ENCODE peak calls at places on chromosomes 7 and 10, in eight cellular contexts. O, R, F, J, H, E, D and G are unnamed samples.
A peak's percentile ranks its signal among the peaks of the same experiment; 100 is the strongest.

GRCh38 chr10:44391981-44392380 is 7.1 kb upstream of the CXCL12 start:
- DNase-seq in H (no peak), E (no peak), J (no peak), D (no peak), F (peak; percentile 2), O (no peak), R (no peak), G (peak; percentile 13)

GRCh38 chr7:132760873-132761272 is 184.6 kb upstream of the PLXNA4 start:
- DNase-seq in J (no peak), H (no peak), F (no peak), E (no peak), D (no peak), R (no peak), O (peak; percentile 57), G (no peak)

GRCh38 chr10:96044686-96045085 is 1.3 kb downstream of the CCNJ start:
- DNase-seq in D (no peak), R (no peak), H (no peak), F (no peak), O (peak; percentile 18), E (no peak), J (no peak), G (no peak)

GRCh38 chr10:59675812-59676211 is 33.8 kb downstream of the SLC16A9 start:
- DNase-seq in F (no peak), O (peak; percentile 61), J (no peak), D (no peak), H (no peak), E (peak; percentile 54), R (no peak), G (peak; percentile 89)

GRCh38 chr7:157392256-157393037 is 55.6 kb downstream of the DNAJB6 start:
- DNase-seq in J (no peak), H (no peak), D (no peak), O (no peak), F (no peak), R (no peak), E (no peak), G (no peak)

GRCh38 chr10:119501690-119502089 is 40.8 kb downstream of the RGS10 start:
- DNase-seq in J (no peak), D (no peak), O (no peak), F (no peak), E (no peak), H (no peak), R (no peak), G (no peak)

GRCh38 chr7:72493850-72494661 is 81.9 kb upstream of the CALN1 start:
- DNase-seq in O (peak; percentile 71), J (no peak), H (peak; percentile 62), D (peak; percentile 32), R (peak; percentile 24), E (peak; percentile 75), F (peak; percentile 56), G (peak; percentile 91)

GRCh38 chr7:131071786-131072504 is 255.7 kb upstream of the MKLN1 start:
- DNase-seq in O (no peak), J (peak; percentile 82), E (no peak), R (peak; percentile 30), H (peak; percentile 63), D (no peak), F (peak; percentile 87), G (no peak)

GRCh38 chr7:122339145-122339904 is 34.8 kb upstream of the FEZF1 start:
- DNase-seq in R (no peak), H (no peak), F (no peak), D (no peak), O (no peak), J (no peak), E (no peak), G (no peak)

GRCh38 chr10:8035641-8036520 is 18.6 kb upstream of the GATA3 start:
- DNase-seq in D (no peak), H (no peak), R (no peak), J (peak; percentile 60), O (peak; percentile 40), E (no peak), F (no peak), G (peak; percentile 65)

GRCh38 chr7:133560900-133561299 is 308.0 kb downstream of the EXOC4 start:
- DNase-seq in J (no peak), F (no peak), D (no peak), O (no peak), H (no peak), E (no peak), R (no peak), G (no peak)

GRCh38 chr7:130845581-130846085 is 111.6 kb upstream of the KLF14 start:
- DNase-seq in R (no peak), F (no peak), H (no peak), D (no peak), O (no peak), E (no peak), J (no peak), G (no peak)

GRCh38 chr7:2478387-2478760 is 2.2 kb upstream of the GRIFIN start:
- DNase-seq in R (peak; percentile 79), E (peak; percentile 24), H (peak; percentile 50), F (peak; percentile 75), J (peak; percentile 83), O (no peak), D (peak; percentile 68), G (peak; percentile 50)

GRCh38 chr10:90674927-90675326 is 182.9 kb downstream of the HTR7 start:
- DNase-seq in D (no peak), H (no peak), O (peak; percentile 3), F (no peak), E (no peak), J (peak; percentile 80), R (no peak), G (no peak)

GRCh38 chr7:99419323-99420021 is 10.7 kb downstream of the BUD31 start:
- DNase-seq in D (no peak), O (no peak), E (no peak), J (no peak), H (peak; percentile 50), R (no peak), F (no peak), G (no peak)

GRCh38 chr10:18880530-18880929 is 168.1 kb upstream of the MALRD1 start:
- DNase-seq in F (no peak), D (no peak), H (no peak), E (peak; percentile 64), O (peak; percentile 67), J (no peak), R (no peak), G (peak; percentile 73)

GRCh38 chr10:7084255-7085005 is 326.4 kb downstream of the SFMBT2 start:
- DNase-seq in J (no peak), D (no peak), R (no peak), F (no peak), O (no peak), E (no peak), H (no peak), G (no peak)

GRCh38 chr7:123747089-123747488 is 1.7 kb downstream of the WASL start:
- DNase-seq in J (no peak), D (no peak), E (no peak), O (peak; percentile 13), H (peak; percentile 41), R (no peak), F (no peak), G (no peak)

GRCh38 chr7:151341357-151342101 is at the start of gene NUB1:
- DNase-seq in E (peak; percentile 91), H (peak; percentile 100), F (peak; percentile 90), J (peak; percentile 94), R (peak; percentile 92), D (peak; percentile 89), O (peak; percentile 91), G (peak; percentile 98)

DNA sequence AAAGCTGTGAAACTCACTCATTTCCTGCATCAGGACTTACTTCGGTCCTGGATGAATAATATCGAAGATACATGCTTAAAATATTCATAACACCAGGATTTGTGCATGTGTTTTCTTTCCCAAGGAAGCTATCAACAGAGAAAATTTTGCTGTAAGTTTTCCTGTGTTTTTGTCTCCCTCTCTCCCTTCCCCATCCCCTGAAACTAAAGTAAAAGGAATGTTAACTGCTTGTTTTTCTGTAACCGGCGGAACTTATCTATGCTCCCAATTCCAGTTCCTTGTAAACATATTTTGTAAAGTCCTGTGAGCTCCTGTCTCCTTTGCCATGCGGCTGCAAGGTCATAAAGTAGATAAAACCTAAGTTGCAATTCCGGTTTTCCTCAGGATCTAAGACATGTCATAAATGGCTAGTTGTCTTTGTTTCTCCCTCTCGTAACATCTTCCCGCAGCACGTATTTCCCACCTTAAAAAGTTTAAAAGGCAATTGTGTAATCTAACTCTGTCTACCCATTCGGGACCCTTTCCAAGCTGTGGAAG is 79.0 kb upstream of the POM121L12 start:
- DNase-seq in R (no peak), F (no peak), E (no peak), O (peak; percentile 30), J (no peak), H (no peak), D (no peak), G (no peak)
- H3K4me1 ChIP-seq in R (no peaks in the 10 kb centered on the region), F (no peaks in the 10 kb centered on the region), E (no peaks in the 10 kb centered on the region), O (peaks cover 2% of the 10 kb centered on the region), J (no peaks in the 10 kb centered on the region), H (no peaks in the 10 kb centered on the region), D (peaks cover 4% of the 10 kb centered on the region), G (no peaks in the 10 kb centered on the region)

DNA sequence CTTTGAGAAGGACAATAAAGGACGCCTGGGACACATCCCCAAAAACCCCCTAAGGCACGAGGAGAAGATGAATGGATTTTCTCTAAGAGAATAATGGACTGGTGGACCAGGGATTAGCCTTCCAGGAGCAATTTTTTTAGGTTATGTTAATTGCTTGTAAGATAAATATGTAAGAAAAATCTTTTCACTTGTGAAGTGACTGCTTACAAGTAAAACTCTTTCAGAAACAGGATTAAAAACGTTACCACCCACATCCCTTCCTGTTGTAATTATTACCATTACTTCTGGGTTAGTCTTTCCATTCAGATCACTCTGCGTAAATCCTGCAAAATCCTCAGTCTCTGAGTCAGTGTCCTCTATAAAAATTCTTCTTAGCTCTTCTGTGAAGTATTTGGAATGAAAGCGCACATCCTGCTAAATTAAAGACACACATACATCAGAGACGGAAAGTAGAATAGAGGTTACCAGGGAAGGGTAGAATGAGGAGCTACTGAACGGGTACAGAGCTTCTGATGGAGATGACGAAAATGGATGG is 34.3 kb downstream of the CDCA7L start:
- DNase-seq in F (no peak), H (no peak), J (no peak), D (no peak), E (no peak), R (no peak), O (no peak), G (no peak)
- H3K27ac ChIP-seq in F (peak overlapping the region; percentile 57), H (no peak overlapping the region), J (no peak overlapping the region), D (no peak overlapping the region), E (no peak overlapping the region), R (no peak overlapping the region), O (no peak overlapping the region), G (no peak overlapping the region)

DNA sequence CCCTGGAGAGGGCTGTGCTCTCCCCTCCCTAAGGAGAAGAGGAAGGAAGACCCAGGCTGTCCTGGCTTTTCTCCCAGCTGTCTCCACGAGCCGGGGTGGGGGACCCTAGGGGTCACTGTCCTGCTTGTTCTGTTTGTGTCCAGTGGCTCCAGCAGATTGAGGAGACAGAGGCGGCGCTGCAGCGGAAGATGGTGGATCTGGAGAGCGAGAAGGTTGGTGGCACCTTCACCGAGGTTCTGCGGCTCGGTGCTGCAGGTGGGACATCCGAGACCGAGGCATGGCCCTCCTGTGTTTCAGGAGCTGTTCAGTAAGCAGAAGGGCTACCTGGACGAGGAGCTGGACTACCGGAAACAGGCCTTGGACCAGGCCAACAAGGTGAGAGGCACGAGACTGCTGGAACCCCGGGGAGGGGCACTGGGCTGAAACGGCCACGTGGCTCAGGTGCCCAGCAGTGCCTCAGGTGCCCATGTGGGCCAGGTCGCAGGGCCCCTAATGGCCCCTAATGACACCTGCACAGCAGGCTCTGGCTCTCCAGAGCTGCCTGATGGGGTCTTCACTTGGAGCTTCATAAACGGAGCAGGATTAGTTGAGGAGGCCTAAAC is 33.0 kb upstream of the DPYSL4 start:
- DNase-seq in F (no peak), E (no peak), H (no peak), D (no peak), O (no peak), R (peak; percentile 12), J (no peak), G (no peak)
- H3K4me1 ChIP-seq in F (no peaks in the 10 kb centered on the region), E (no peaks in the 10 kb centered on the region), H (no peaks in the 10 kb centered on the region), D (no peaks in the 10 kb centered on the region), O (no peaks in the 10 kb centered on the region), R (no peaks in the 10 kb centered on the region), J (no peaks in the 10 kb centered on the region), G (no peaks in the 10 kb centered on the region)

GRCh38 chr10:615583-616152 is 73.8 kb downstream of the DIP2C start:
- DNase-seq in O (no peak), F (no peak), E (no peak), J (no peak), R (no peak), H (no peak), D (no peak), G (no peak)
- H3K27ac ChIP-seq in O (no peak overlapping the region), F (no peak overlapping the region), E (no peak overlapping the region), J (no peak overlapping the region), R (no peak overlapping the region), H (no peak overlapping the region), D (peak overlapping the region; percentile 59), G (no peak overlapping the region)